ENCODE peak calls at places on chromosomes 7 and 10, in nine cellular contexts. One of them, this sample, is unnamed.

GRCh38 chr7:148545172-148545571 is 45.4 kb upstream of the C7orf33 start:
- DNase-seq in heart left ventricle: no peak
- DNase-seq in brain microvascular endothelial cell: no peak
- DNase-seq in NB4: no peak
- DNase-seq in CD8-positive, alpha-beta T cell: no peak
- DNase-seq in A549: no peak
- DNase-seq in HFF-Myc: no peak
- DNase-seq in AG04450: no peak
- DNase-seq in HCT116: no peak
- DNase-seq in this sample: no peak

GRCh38 chr10:70920519-70920918 is 32.2 kb upstream of the PCBD1 start:
- DNase-seq in heart left ventricle: no peak
- DNase-seq in brain microvascular endothelial cell: no peak
- DNase-seq in NB4: no peak
- DNase-seq in CD8-positive, alpha-beta T cell: no peak
- DNase-seq in A549: no peak
- DNase-seq in HFF-Myc: no peak
- DNase-seq in AG04450: no peak
- DNase-seq in HCT116: no peak
- DNase-seq in this sample: no peak

GRCh38 chr7:47389923-47390630 is 191.8 kb downstream of the TNS3 start:
- DNase-seq in heart left ventricle: no peak
- DNase-seq in brain microvascular endothelial cell: no peak
- DNase-seq in NB4: no peak
- DNase-seq in CD8-positive, alpha-beta T cell: no peak
- DNase-seq in A549: no peak
- DNase-seq in HFF-Myc: no peak
- DNase-seq in AG04450: no peak
- DNase-seq in HCT116: no peak
- DNase-seq in this sample: no peak

GRCh38 chr10:48608926-48609325 is 4.1 kb upstream of the ARHGAP22 start:
- DNase-seq in heart left ventricle: no peak
- DNase-seq in brain microvascular endothelial cell: no peak
- DNase-seq in NB4: no peak
- DNase-seq in CD8-positive, alpha-beta T cell: no peak
- DNase-seq in A549: no peak
- DNase-seq in HFF-Myc: no peak
- DNase-seq in AG04450: no peak
- DNase-seq in HCT116: no peak
- DNase-seq in this sample: no peak

GRCh38 chr10:14583967-14584366 is 190.7 kb downstream of the FAM107B start:
- DNase-seq in heart left ventricle: no peak
- DNase-seq in brain microvascular endothelial cell: no peak
- DNase-seq in NB4: no peak
- DNase-seq in CD8-positive, alpha-beta T cell: no peak
- DNase-seq in A549: no peak
- DNase-seq in HFF-Myc: no peak
- DNase-seq in AG04450: no peak
- DNase-seq in HCT116: no peak
- DNase-seq in this sample: no peak

GRCh38 chr7:22563621-22564241 is 63.7 kb upstream of the STEAP1B start:
- DNase-seq in heart left ventricle: no peak
- DNase-seq in brain microvascular endothelial cell: peak
- DNase-seq in NB4: no peak
- DNase-seq in CD8-positive, alpha-beta T cell: no peak
- DNase-seq in A549: no peak
- DNase-seq in HFF-Myc: no peak
- DNase-seq in AG04450: no peak
- DNase-seq in HCT116: no peak
- DNase-seq in this sample: no peak

GRCh38 chr7:21469894-21470293 is 42.0 kb downstream of the SP4 start:
- DNase-seq in heart left ventricle: no peak
- DNase-seq in brain microvascular endothelial cell: no peak
- DNase-seq in NB4: no peak
- DNase-seq in CD8-positive, alpha-beta T cell: no peak
- DNase-seq in A549: no peak
- DNase-seq in HFF-Myc: no peak
- DNase-seq in AG04450: no peak
- DNase-seq in HCT116: no peak
- DNase-seq in this sample: no peak

GRCh38 chr10:110029448-110029847 is 21.7 kb downstream of the ADD3 start:
- DNase-seq in heart left ventricle: no peak
- DNase-seq in brain microvascular endothelial cell: no peak
- DNase-seq in NB4: no peak
- DNase-seq in CD8-positive, alpha-beta T cell: no peak
- DNase-seq in A549: no peak
- DNase-seq in HFF-Myc: no peak
- DNase-seq in AG04450: no peak
- DNase-seq in HCT116: no peak
- DNase-seq in this sample: no peak

GRCh38 chr7:94761451-94761850 is 105.5 kb upstream of the SGCE start:
- DNase-seq in heart left ventricle: no peak
- DNase-seq in brain microvascular endothelial cell: no peak
- DNase-seq in NB4: no peak
- DNase-seq in CD8-positive, alpha-beta T cell: no peak
- DNase-seq in A549: no peak
- DNase-seq in HFF-Myc: no peak
- DNase-seq in AG04450: no peak
- DNase-seq in HCT116: no peak
- DNase-seq in this sample: no peak

GRCh38 chr7:152851326-152851725 is 91.8 kb downstream of the ACTR3B start:
- DNase-seq in heart left ventricle: no peak
- DNase-seq in brain microvascular endothelial cell: no peak
- DNase-seq in NB4: no peak
- DNase-seq in CD8-positive, alpha-beta T cell: no peak
- DNase-seq in A549: no peak
- DNase-seq in HFF-Myc: no peak
- DNase-seq in AG04450: no peak
- DNase-seq in HCT116: no peak
- DNase-seq in this sample: no peak

GRCh38 chr10:71737356-71738172 is 18.0 kb upstream of the C10orf105 start:
- DNase-seq in heart left ventricle: no peak
- DNase-seq in brain microvascular endothelial cell: no peak
- DNase-seq in NB4: no peak
- DNase-seq in CD8-positive, alpha-beta T cell: no peak
- DNase-seq in A549: no peak
- DNase-seq in HFF-Myc: peak
- DNase-seq in AG04450: no peak
- DNase-seq in HCT116: no peak
- DNase-seq in this sample: no peak

GRCh38 chr7:11557627-11558026 is 274.4 kb downstream of the THSD7A start:
- DNase-seq in heart left ventricle: no peak
- DNase-seq in brain microvascular endothelial cell: peak
- DNase-seq in NB4: peak
- DNase-seq in CD8-positive, alpha-beta T cell: no peak
- DNase-seq in A549: peak
- DNase-seq in HFF-Myc: no peak
- DNase-seq in AG04450: no peak
- DNase-seq in HCT116: peak
- DNase-seq in this sample: no peak

GRCh38 chr7:31687024-31687423 is at the start of gene PPP1R17:
- DNase-seq in heart left ventricle: peak
- DNase-seq in brain microvascular endothelial cell: no peak
- DNase-seq in NB4: no peak
- DNase-seq in CD8-positive, alpha-beta T cell: no peak
- DNase-seq in A549: no peak
- DNase-seq in HFF-Myc: no peak
- DNase-seq in AG04450: no peak
- DNase-seq in HCT116: no peak
- DNase-seq in this sample: no peak

GRCh38 chr10:485776-486572 is 203.5 kb downstream of the DIP2C start:
- DNase-seq in heart left ventricle: no peak
- DNase-seq in brain microvascular endothelial cell: no peak
- DNase-seq in NB4: no peak
- DNase-seq in CD8-positive, alpha-beta T cell: no peak
- DNase-seq in A549: no peak
- DNase-seq in HFF-Myc: no peak
- DNase-seq in AG04450: no peak
- DNase-seq in HCT116: no peak
- DNase-seq in this sample: no peak

GRCh38 chr7:99623702-99624447 is 7.1 kb downstream of the ZSCAN25 start:
- DNase-seq in heart left ventricle: no peak
- DNase-seq in brain microvascular endothelial cell: no peak
- DNase-seq in NB4: peak
- DNase-seq in CD8-positive, alpha-beta T cell: peak
- DNase-seq in A549: no peak
- DNase-seq in HFF-Myc: no peak
- DNase-seq in AG04450: no peak
- DNase-seq in HCT116: no peak
- DNase-seq in this sample: no peak

GRCh38 chr10:29317423-29318021 is 28.7 kb downstream of the LYZL1 start:
- DNase-seq in heart left ventricle: no peak
- DNase-seq in brain microvascular endothelial cell: no peak
- DNase-seq in NB4: no peak
- DNase-seq in CD8-positive, alpha-beta T cell: no peak
- DNase-seq in A549: no peak
- DNase-seq in HFF-Myc: no peak
- DNase-seq in AG04450: no peak
- DNase-seq in HCT116: no peak
- DNase-seq in this sample: no peak

GRCh38 chr7:105402221-105403095 is 13.7 kb upstream of the SRPK2 start:
- DNase-seq in heart left ventricle: no peak
- DNase-seq in brain microvascular endothelial cell: peak
- DNase-seq in NB4: no peak
- DNase-seq in CD8-positive, alpha-beta T cell: no peak
- DNase-seq in A549: peak
- DNase-seq in HFF-Myc: no peak
- DNase-seq in AG04450: no peak
- DNase-seq in HCT116: no peak
- DNase-seq in this sample: no peak

GRCh38 chr7:105396566-105396965 is 7.8 kb upstream of the SRPK2 start:
- DNase-seq in heart left ventricle: no peak
- DNase-seq in brain microvascular endothelial cell: no peak
- DNase-seq in NB4: no peak
- DNase-seq in CD8-positive, alpha-beta T cell: no peak
- DNase-seq in A549: no peak
- DNase-seq in HFF-Myc: no peak
- DNase-seq in AG04450: no peak
- DNase-seq in HCT116: no peak
- DNase-seq in this sample: no peak

GRCh38 chr7:105403128-105403527 is 14.4 kb upstream of the SRPK2 start:
- DNase-seq in heart left ventricle: no peak
- DNase-seq in brain microvascular endothelial cell: no peak
- DNase-seq in NB4: no peak
- DNase-seq in CD8-positive, alpha-beta T cell: no peak
- DNase-seq in A549: no peak
- DNase-seq in HFF-Myc: no peak
- DNase-seq in AG04450: no peak
- DNase-seq in HCT116: no peak
- DNase-seq in this sample: no peak

DNA sequence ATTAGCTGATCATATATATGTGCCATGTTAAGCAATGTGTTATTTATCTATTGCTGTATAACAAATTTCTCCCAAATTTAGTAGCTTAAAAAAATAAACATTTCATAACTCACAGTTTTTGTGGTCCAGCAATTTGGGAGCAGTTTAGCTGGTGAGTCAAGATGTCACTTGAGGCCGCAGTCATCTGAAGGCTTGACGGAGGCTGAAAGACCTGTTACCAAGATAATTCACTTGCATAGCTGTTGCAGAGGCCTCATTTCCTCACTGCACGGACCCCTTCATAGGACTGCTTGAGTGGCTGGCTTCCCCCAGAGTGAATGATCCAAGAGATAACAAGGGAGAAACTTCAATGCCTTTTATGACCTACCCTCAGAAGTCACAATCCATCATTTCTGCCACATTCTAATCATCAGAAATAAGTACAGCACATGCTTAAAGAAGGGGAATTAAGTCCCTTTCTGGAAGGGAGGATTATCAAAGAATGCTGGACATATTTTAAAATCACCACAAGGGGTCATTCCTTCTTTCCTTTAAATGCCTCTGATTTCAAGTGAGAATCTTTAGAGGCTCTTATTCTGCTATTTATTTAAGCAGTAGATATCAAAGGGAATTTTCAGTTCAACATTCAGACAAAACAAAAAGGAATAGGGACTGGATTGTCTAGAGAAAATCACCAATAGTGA is 10.5 kb upstream of the SRPK2 start:
- DNase-seq in heart left ventricle: no peak
- DNase-seq in brain microvascular endothelial cell: no peak
- DNase-seq in NB4: peak
- DNase-seq in CD8-positive, alpha-beta T cell: no peak
- DNase-seq in A549: peak
- DNase-seq in HFF-Myc: peak
- DNase-seq in AG04450: no peak
- DNase-seq in HCT116: no peak
- DNase-seq in this sample: peak
- TF ChIP-seq CTCF in heart left ventricle: peak
- TF ChIP-seq CTCF in brain microvascular endothelial cell: peak
- TF ChIP-seq CTCF in NB4: peak
- TF ChIP-seq CTCF in CD8-positive, alpha-beta T cell: no peak
- TF ChIP-seq CTCF in A549: peak
- TF ChIP-seq CTCF in HFF-Myc: peak
- TF ChIP-seq CTCF in AG04450: peak
- TF ChIP-seq CTCF in HCT116: peak
- TF ChIP-seq CTCF in this sample: no peak

GRCh38 chr7:4993471-4993870 is 34.5 kb upstream of the MMD2 start:
- DNase-seq in heart left ventricle: no peak
- DNase-seq in brain microvascular endothelial cell: no peak
- DNase-seq in NB4: no peak
- DNase-seq in CD8-positive, alpha-beta T cell: no peak
- DNase-seq in A549: no peak
- DNase-seq in HFF-Myc: no peak
- DNase-seq in AG04450: no peak
- DNase-seq in HCT116: no peak
- DNase-seq in this sample: no peak
- H3K4me3 ChIP-seq in heart left ventricle: no peak
- H3K4me3 ChIP-seq in brain microvascular endothelial cell: no peak
- H3K4me3 ChIP-seq in NB4: no peak
- H3K4me3 ChIP-seq in CD8-positive, alpha-beta T cell: no peak
- H3K4me3 ChIP-seq in A549: no peak
- H3K4me3 ChIP-seq in HFF-Myc: no peak
- H3K4me3 ChIP-seq in AG04450: no peak
- H3K4me3 ChIP-seq in HCT116: no peak
- H3K4me3 ChIP-seq in this sample: no peak

GRCh38 chr10:50554995-50555568 is 68.7 kb downstream of the SGMS1 start:
- DNase-seq in heart left ventricle: no peak
- DNase-seq in brain microvascular endothelial cell: peak
- DNase-seq in NB4: no peak
- DNase-seq in CD8-positive, alpha-beta T cell: no peak
- DNase-seq in A549: no peak
- DNase-seq in HFF-Myc: no peak
- DNase-seq in AG04450: no peak
- DNase-seq in HCT116: no peak
- DNase-seq in this sample: no peak
- TF ChIP-seq CTCF in heart left ventricle: peak
- TF ChIP-seq CTCF in brain microvascular endothelial cell: peak
- TF ChIP-seq CTCF in NB4: no peak
- TF ChIP-seq CTCF in CD8-positive, alpha-beta T cell: no peak
- TF ChIP-seq CTCF in A549: peak
- TF ChIP-seq CTCF in HFF-Myc: no peak
- TF ChIP-seq CTCF in AG04450: no peak
- TF ChIP-seq CTCF in HCT116: peak
- TF ChIP-seq CTCF in this sample: no peak

DNA sequence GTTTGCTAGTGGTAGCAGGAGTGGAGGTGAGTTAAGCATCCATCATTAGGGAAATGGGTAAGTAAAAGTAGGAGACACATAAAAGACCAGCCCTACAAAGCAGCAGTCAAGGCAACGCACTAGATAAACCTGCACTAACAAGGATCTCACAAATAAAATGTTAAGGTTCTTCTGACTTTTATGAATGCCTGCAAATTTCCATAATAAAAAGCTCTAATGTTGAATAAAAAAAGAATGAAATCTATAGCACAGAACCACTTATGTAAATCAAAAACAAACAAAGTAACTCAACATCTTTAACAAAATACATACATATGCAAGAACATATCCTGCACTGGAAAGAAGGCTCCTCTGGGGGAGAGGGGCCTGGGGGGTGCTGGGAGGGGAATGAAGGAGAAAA is 4.6 kb downstream of the SGMS1 start:
- DNase-seq in heart left ventricle: no peak
- DNase-seq in brain microvascular endothelial cell: no peak
- DNase-seq in NB4: no peak
- DNase-seq in CD8-positive, alpha-beta T cell: no peak
- DNase-seq in A549: no peak
- DNase-seq in HFF-Myc: no peak
- DNase-seq in AG04450: no peak
- DNase-seq in HCT116: no peak
- DNase-seq in this sample: no peak
- H3K4me3 ChIP-seq in heart left ventricle: no peak
- H3K4me3 ChIP-seq in brain microvascular endothelial cell: no peak
- H3K4me3 ChIP-seq in NB4: no peak
- H3K4me3 ChIP-seq in CD8-positive, alpha-beta T cell: no peak
- H3K4me3 ChIP-seq in A549: no peak
- H3K4me3 ChIP-seq in HFF-Myc: no peak
- H3K4me3 ChIP-seq in AG04450: no peak
- H3K4me3 ChIP-seq in HCT116: no peak
- H3K4me3 ChIP-seq in this sample: no peak